ENCODE peak calls at places on chromosomes 4 and X, in four cellular contexts. A is heart left ventricle, L is cardiac muscle cell, N is aorta. R is an unnamed sample.

GRCh38 chrX:38770152-38770551 is 31.1 kb upstream of the MID1IP1 start:
- DNase-seq in N (no peak), L (no peak), A (no peak), R (no peak)

GRCh38 chr4:27986476-27986875 is 1125.8 kb downstream of the STIM2 start:
- DNase-seq in N (no peak), A (no peak), L (no peak), R (no peak)

GRCh38 chr4:73019462-73020047 is 50.0 kb downstream of the COX18 start:
- DNase-seq in N (no peak), A (no peak), L (peak; percentile 69), R (no peak)

GRCh38 chr4:108115168-108115526 is 53.6 kb downstream of the LEF1 start:
- DNase-seq in L (no peak), N (no peak), A (no peak), R (no peak)

GRCh38 chrX:140343226-140343873 is 161.5 kb downstream of the SOX3 start:
- DNase-seq in A (no peak), N (no peak), L (no peak), R (no peak)

GRCh38 chrX:17608898-17609297 is 128.4 kb upstream of the SCML1 start:
- DNase-seq in N (no peak), A (no peak), L (no peak), R (no peak)

GRCh38 chrX:120120223-120120622 is 4.5 kb upstream of the RHOXF1 start:
- DNase-seq in L (no peak), N (no peak), A (no peak), R (no peak)

GRCh38 chr4:108355523-108356208 is 186.9 kb upstream of the LEF1 start:
- DNase-seq in L (no peak), N (no peak), A (no peak), R (no peak)

GRCh38 chr4:113382704-113383103 is 333.3 kb downstream of the ANK2 start:
- DNase-seq in L (no peak), N (no peak), A (no peak), R (no peak)

GRCh38 chr4:4443821-4444220 is 56.9 kb downstream of the NSG1 start:
- DNase-seq in N (no peak), A (no peak), L (no peak), R (no peak)

GRCh38 chr4:173524218-173525117 is 5.6 kb downstream of the HAND2 start:
- DNase-seq in A (no peak), L (peak; percentile 48), N (no peak), R (no peak)

GRCh38 chr4:142406051-142406549 is 440.0 kb downstream of the INPP4B start:
- DNase-seq in A (no peak), N (no peak), L (peak; percentile 22), R (no peak)

GRCh38 chr4:177177446-177178160 is 132.1 kb upstream of the NEIL3 start:
- DNase-seq in L (no peak), A (no peak), N (no peak), R (no peak)

GRCh38 chrX:115350696-115351408 is 61.3 kb downstream of the LUZP4 start:
- DNase-seq in N (no peak), A (no peak), L (peak; percentile 15), R (no peak)

GRCh38 chr4:158538176-158538575 is 16.5 kb downstream of the RXFP1 start:
- DNase-seq in A (no peak), L (no peak), N (no peak), R (no peak)

GRCh38 chrX:14777484-14777883 is 95.4 kb downstream of the FANCB start:
- DNase-seq in N (no peak), L (no peak), A (no peak), R (no peak)

GRCh38 chr4:87574996-87575395 is 33.3 kb upstream of the DSPP start:
- DNase-seq in A (no peak), N (no peak), L (no peak), R (no peak)

GRCh38 chrX:140822861-140823260 is 113.3 kb downstream of the LINC00632 start:
- DNase-seq in N (no peak), A (no peak), L (no peak), R (no peak)

GRCh38 chr4:114251020-114251419 is 271.6 kb upstream of the ARSJ start:
- DNase-seq in N (no peak), A (no peak), L (no peak), R (no peak)

GRCh38 chr4:1723131-1723801 is 1.9 kb downstream of the TACC3 start:
- DNase-seq in N (no peak), A (no peak), L (no peak), R (no peak)
- H3K4me3 ChIP-seq in N (no peak overlapping the region), A (peak overlapping the region; percentile 82), L (no peak overlapping the region), R (no peak overlapping the region)

DNA sequence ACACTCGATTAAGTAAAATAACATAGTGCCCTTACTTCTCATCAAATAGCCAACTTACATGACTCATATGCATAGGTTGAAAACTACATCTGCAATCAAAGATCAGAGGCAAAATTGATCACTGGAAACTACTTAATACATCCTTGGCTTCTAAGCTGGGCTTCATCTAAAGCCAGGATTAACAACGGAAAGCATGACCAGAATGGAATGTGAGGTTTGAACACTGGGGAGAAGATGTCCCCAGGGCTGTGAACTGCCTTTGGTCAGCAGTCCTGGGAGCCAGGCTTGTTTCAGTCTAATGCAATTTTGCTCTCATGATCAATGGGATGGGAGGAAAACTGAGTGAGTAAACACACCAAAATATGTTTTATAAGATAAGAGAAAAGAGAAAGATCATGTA is 192.5 kb upstream of the TTC29 start:
- DNase-seq in L (no peak), N (no peak), A (peak; percentile 13), R (no peak)
- H3K27ac ChIP-seq in L (no peak overlapping the region), N (no peak overlapping the region), A (no peak overlapping the region), R (no peak overlapping the region)

DNA sequence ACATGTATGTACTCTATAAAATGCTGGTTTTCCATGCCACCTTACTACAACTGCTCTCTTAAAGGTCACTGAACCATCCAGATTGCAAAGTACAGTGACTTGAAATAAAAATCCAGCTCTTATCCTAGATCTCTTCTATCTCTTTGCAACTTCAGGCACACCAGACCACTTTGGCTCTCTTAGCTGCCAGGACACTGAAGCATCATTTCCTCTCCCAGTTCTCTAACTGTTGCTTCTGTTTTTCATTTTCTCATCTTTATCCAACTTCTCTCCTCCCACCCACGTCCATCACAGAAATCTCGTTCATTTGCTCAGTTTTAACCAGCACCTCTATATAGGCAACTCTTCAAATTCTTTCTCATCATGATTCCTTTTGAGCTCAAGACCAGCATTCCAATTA is 74.3 kb downstream of the METTL14 start:
- DNase-seq in N (no peak), A (no peak), L (no peak), R (no peak)
- H3K4me1 ChIP-seq in N (peaks cover 17% of the 10 kb centered on the region), A (peaks cover 99% of the 10 kb centered on the region), L (no peaks in the 10 kb centered on the region), R (peaks cover 6% of the 10 kb centered on the region)

GRCh38 chr4:30656828-30657227 is 63.3 kb upstream of the PCDH7 start:
- DNase-seq in L (no peak), N (no peak), A (no peak), R (no peak)
- H3K4me3 ChIP-seq in L (no peak overlapping the region), N (no peak overlapping the region), A (no peak overlapping the region), R (no peak overlapping the region)

GRCh38 chr4:712093-712492 is 6.5 kb downstream of the PCGF3 start:
- DNase-seq in L (no peak), A (no peak), N (no peak), R (no peak)
- H3K27ac ChIP-seq in L (no peak overlapping the region), A (no peak overlapping the region), N (no peak overlapping the region), R (no peak overlapping the region)

DNA sequence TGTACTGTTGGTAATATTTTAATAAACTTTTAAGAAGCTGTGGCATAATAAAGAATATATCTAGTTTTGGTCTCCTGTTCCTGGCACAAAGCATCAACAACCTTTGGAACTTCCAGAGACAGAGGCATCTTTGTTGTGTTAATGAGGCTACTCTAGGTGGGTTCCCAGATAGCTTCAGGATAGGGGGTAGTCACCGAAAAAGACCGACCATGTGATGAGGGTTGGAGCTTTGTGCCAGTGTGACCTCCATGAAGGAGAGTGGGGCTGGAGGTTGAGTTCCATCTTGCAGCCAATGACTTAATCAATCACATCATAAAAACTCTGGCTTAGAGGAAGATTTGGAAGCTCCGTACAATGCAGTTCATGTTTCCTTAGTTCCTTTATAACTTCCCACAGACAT is 9.9 kb downstream of the PPAT start:
- DNase-seq in L (no peak), A (no peak), N (no peak), R (no peak)
- H3K4me1 ChIP-seq in L (peaks cover 11% of the 10 kb centered on the region), A (no peaks in the 10 kb centered on the region), N (no peaks in the 10 kb centered on the region), R (no peaks in the 10 kb centered on the region)

DNA sequence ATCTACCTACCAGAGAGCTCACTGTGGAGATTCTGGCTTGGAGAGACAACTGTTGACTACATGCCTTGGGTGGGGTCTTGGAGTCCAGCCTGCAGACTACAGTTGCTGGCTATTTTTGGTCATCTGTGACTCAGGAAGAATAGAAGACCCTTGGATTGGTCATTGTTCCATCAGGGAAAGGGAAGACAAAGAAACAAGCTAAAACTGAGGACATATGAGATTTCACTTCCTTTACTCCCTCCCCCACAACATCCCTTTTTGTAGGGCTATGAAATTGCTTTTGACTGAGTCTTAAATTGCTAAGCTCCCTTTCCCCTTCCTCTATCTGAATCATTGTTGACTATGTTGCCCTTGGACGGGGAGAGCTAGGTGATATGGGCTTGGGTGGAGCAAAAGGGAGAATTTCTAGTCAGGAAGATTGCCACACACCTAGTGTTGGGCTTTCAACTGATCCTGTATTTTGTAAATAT is 11.7 kb downstream of the MSN start:
- DNase-seq in L (no peak), A (no peak), N (no peak), R (no peak)
- H3K4me3 ChIP-seq in L (no peak overlapping the region), A (no peak overlapping the region), N (no peak overlapping the region), R (no peak overlapping the region)

GRCh38 chr4:170305627-170306026 is 215.9 kb upstream of the AADAT start:
- DNase-seq in A (no peak), L (no peak), N (no peak), R (no peak)

DNA sequence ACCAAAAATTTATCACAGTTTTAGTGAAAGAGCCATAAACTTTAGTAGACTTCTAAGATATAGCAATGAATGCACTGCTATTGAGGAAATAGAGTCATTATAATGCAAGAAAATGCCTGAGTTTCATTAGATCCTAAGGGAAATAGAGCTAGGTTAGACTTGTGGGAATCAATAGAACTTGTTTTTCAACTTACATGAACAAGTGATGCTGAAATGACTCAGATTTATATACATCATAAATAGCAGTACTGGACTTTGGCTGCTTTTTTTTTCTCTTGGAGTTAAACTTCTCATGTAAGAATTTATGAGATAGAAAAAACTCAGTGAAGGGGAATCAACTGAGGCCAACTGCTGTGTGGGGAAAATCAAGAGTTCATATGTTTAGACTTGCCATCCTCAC is 216.5 kb upstream of the AADAT start:
- DNase-seq in L (no peak), A (no peak), N (no peak), R (no peak)
- H3K27ac ChIP-seq in L (no peak overlapping the region), A (no peak overlapping the region), N (no peak overlapping the region), R (no peak overlapping the region)